ENCODE peak calls at places on chromosomes 5 and 9, in nine cellular contexts. One of them, this sample, is unnamed.
A peak's percentile ranks its signal among the peaks of the same experiment; 100 is the strongest.

GRCh38 chr5:136729901-136730355 is 364.6 kb upstream of the TRPC7 start:
- DNase-seq in tibial nerve: no peak
- DNase-seq in mucosa of descending colon: no peak
- DNase-seq in GM23338: no peak
- DNase-seq in GM23248: peak; percentile 93
- DNase-seq in PC-3: peak; percentile 94
- DNase-seq in stomach: no peak
- DNase-seq in neuronal stem cell: no peak
- DNase-seq in uterus: no peak
- DNase-seq in this sample: no peak

GRCh38 chr5:68189171-68189570 is 26.4 kb upstream of the PIK3R1 start:
- DNase-seq in tibial nerve: no peak
- DNase-seq in uterus: no peak
- DNase-seq in GM23338: no peak
- DNase-seq in stomach: no peak
- DNase-seq in mucosa of descending colon: no peak
- DNase-seq in GM23248: no peak
- DNase-seq in PC-3: no peak
- DNase-seq in neuronal stem cell: no peak
- DNase-seq in this sample: no peak

GRCh38 chr9:122402403-122403268 is 31.8 kb downstream of the PTGS1 start:
- DNase-seq in GM23248: peak; percentile 100
- DNase-seq in neuronal stem cell: no peak
- DNase-seq in uterus: no peak
- DNase-seq in tibial nerve: no peak
- DNase-seq in stomach: no peak
- DNase-seq in GM23338: no peak
- DNase-seq in mucosa of descending colon: no peak
- DNase-seq in PC-3: peak; percentile 77
- DNase-seq in this sample: no peak

GRCh38 chr9:95875305-95876137 is at the start of gene ERCC6L2:
- DNase-seq in stomach: peak; percentile 94
- DNase-seq in PC-3: peak; percentile 97
- DNase-seq in neuronal stem cell: peak; percentile 100
- DNase-seq in GM23338: peak; percentile 100
- DNase-seq in GM23248: peak; percentile 100
- DNase-seq in tibial nerve: peak; percentile 89
- DNase-seq in uterus: peak; percentile 97
- DNase-seq in mucosa of descending colon: peak; percentile 97
- DNase-seq in this sample: peak; percentile 95

GRCh38 chr5:110333384-110333783 is 393.1 kb downstream of the TMEM232 start:
- DNase-seq in GM23338: peak; percentile 86
- DNase-seq in neuronal stem cell: peak; percentile 39
- DNase-seq in PC-3: peak; percentile 24
- DNase-seq in stomach: no peak
- DNase-seq in mucosa of descending colon: peak; percentile 6
- DNase-seq in GM23248: no peak
- DNase-seq in tibial nerve: no peak
- DNase-seq in uterus: no peak
- DNase-seq in this sample: no peak

GRCh38 chr9:135008416-135008815 is 79.1 kb upstream of the OLFM1 start:
- DNase-seq in PC-3: no peak
- DNase-seq in stomach: no peak
- DNase-seq in uterus: no peak
- DNase-seq in mucosa of descending colon: no peak
- DNase-seq in tibial nerve: no peak
- DNase-seq in GM23338: no peak
- DNase-seq in neuronal stem cell: no peak
- DNase-seq in GM23248: no peak
- DNase-seq in this sample: peak; percentile 11

GRCh38 chr5:150203832-150204587 is 14.1 kb downstream of the SLC6A7 start:
- DNase-seq in PC-3: no peak
- DNase-seq in GM23338: no peak
- DNase-seq in stomach: no peak
- DNase-seq in neuronal stem cell: no peak
- DNase-seq in mucosa of descending colon: no peak
- DNase-seq in tibial nerve: no peak
- DNase-seq in uterus: no peak
- DNase-seq in GM23248: no peak
- DNase-seq in this sample: no peak

GRCh38 chr5:103669615-103670014 is 107.0 kb upstream of the NUDT12 start:
- DNase-seq in GM23338: no peak
- DNase-seq in GM23248: no peak
- DNase-seq in mucosa of descending colon: peak; percentile 3
- DNase-seq in PC-3: no peak
- DNase-seq in neuronal stem cell: no peak
- DNase-seq in uterus: no peak
- DNase-seq in tibial nerve: no peak
- DNase-seq in stomach: no peak
- DNase-seq in this sample: no peak

GRCh38 chr5:109655841-109656240 is 33.9 kb upstream of the MAN2A1 start:
- DNase-seq in tibial nerve: no peak
- DNase-seq in GM23248: peak; percentile 47
- DNase-seq in mucosa of descending colon: no peak
- DNase-seq in stomach: no peak
- DNase-seq in PC-3: peak; percentile 27
- DNase-seq in neuronal stem cell: no peak
- DNase-seq in GM23338: no peak
- DNase-seq in uterus: no peak
- DNase-seq in this sample: no peak

GRCh38 chr9:130327070-130327780 is 61.7 kb downstream of the HMCN2 start:
- DNase-seq in tibial nerve: no peak
- DNase-seq in GM23338: peak; percentile 83
- DNase-seq in mucosa of descending colon: no peak
- DNase-seq in uterus: peak; percentile 41
- DNase-seq in PC-3: no peak
- DNase-seq in stomach: no peak
- DNase-seq in GM23248: no peak
- DNase-seq in neuronal stem cell: no peak
- DNase-seq in this sample: no peak

GRCh38 chr9:114928092-114928491 is 2.3 kb downstream of the TNFSF8 start:
- DNase-seq in neuronal stem cell: no peak
- DNase-seq in tibial nerve: no peak
- DNase-seq in PC-3: no peak
- DNase-seq in uterus: no peak
- DNase-seq in mucosa of descending colon: no peak
- DNase-seq in GM23248: no peak
- DNase-seq in GM23338: no peak
- DNase-seq in stomach: no peak
- DNase-seq in this sample: no peak

GRCh38 chr5:139574641-139575312 is 13.6 kb downstream of the UBE2D2 start:
- DNase-seq in neuronal stem cell: no peak
- DNase-seq in stomach: no peak
- DNase-seq in GM23248: peak; percentile 62
- DNase-seq in tibial nerve: no peak
- DNase-seq in mucosa of descending colon: peak; percentile 34
- DNase-seq in GM23338: peak; percentile 71
- DNase-seq in uterus: no peak
- DNase-seq in PC-3: peak; percentile 60
- DNase-seq in this sample: no peak

GRCh38 chr5:156552855-156553358 is 225.9 kb downstream of the SGCD start:
- DNase-seq in tibial nerve: no peak
- DNase-seq in GM23248: no peak
- DNase-seq in neuronal stem cell: no peak
- DNase-seq in GM23338: no peak
- DNase-seq in uterus: no peak
- DNase-seq in PC-3: no peak
- DNase-seq in mucosa of descending colon: no peak
- DNase-seq in stomach: no peak
- DNase-seq in this sample: no peak

GRCh38 chr9:69674741-69675438 is 2.7 kb upstream of the APBA1 start:
- DNase-seq in GM23248: peak; percentile 90
- DNase-seq in GM23338: no peak
- DNase-seq in mucosa of descending colon: no peak
- DNase-seq in stomach: no peak
- DNase-seq in uterus: no peak
- DNase-seq in PC-3: peak; percentile 53
- DNase-seq in tibial nerve: no peak
- DNase-seq in neuronal stem cell: no peak
- DNase-seq in this sample: no peak

GRCh38 chr5:7437836-7438235 is 41.9 kb downstream of the ADCY2 start:
- DNase-seq in stomach: no peak
- DNase-seq in neuronal stem cell: no peak
- DNase-seq in uterus: no peak
- DNase-seq in GM23248: no peak
- DNase-seq in mucosa of descending colon: no peak
- DNase-seq in tibial nerve: no peak
- DNase-seq in GM23338: no peak
- DNase-seq in PC-3: no peak
- DNase-seq in this sample: no peak

GRCh38 chr5:175501759-175502158 is 23.4 kb downstream of the SFXN1 start:
- DNase-seq in stomach: no peak
- DNase-seq in uterus: no peak
- DNase-seq in mucosa of descending colon: no peak
- DNase-seq in PC-3: no peak
- DNase-seq in GM23338: peak; percentile 62
- DNase-seq in tibial nerve: no peak
- DNase-seq in neuronal stem cell: no peak
- DNase-seq in GM23248: no peak
- DNase-seq in this sample: no peak

GRCh38 chr5:167573274-167574127 is 717.9 kb upstream of the WWC1 start:
- DNase-seq in uterus: no peak
- DNase-seq in tibial nerve: no peak
- DNase-seq in mucosa of descending colon: no peak
- DNase-seq in GM23338: peak; percentile 94
- DNase-seq in PC-3: no peak
- DNase-seq in stomach: no peak
- DNase-seq in neuronal stem cell: peak; percentile 74
- DNase-seq in GM23248: peak; percentile 80
- DNase-seq in this sample: no peak

GRCh38 chr9:127706836-127707241 is at the start of gene CFAP157:
- DNase-seq in uterus: no peak
- DNase-seq in PC-3: no peak
- DNase-seq in stomach: peak; percentile 28
- DNase-seq in GM23338: peak; percentile 83
- DNase-seq in GM23248: no peak
- DNase-seq in tibial nerve: no peak
- DNase-seq in mucosa of descending colon: peak; percentile 43
- DNase-seq in neuronal stem cell: no peak
- DNase-seq in this sample: no peak

GRCh38 chr9:133058051-133058450 is 3.7 kb upstream of the CEL start:
- DNase-seq in stomach: no peak
- DNase-seq in GM23338: no peak
- DNase-seq in tibial nerve: no peak
- DNase-seq in mucosa of descending colon: no peak
- DNase-seq in neuronal stem cell: no peak
- DNase-seq in GM23248: no peak
- DNase-seq in uterus: no peak
- DNase-seq in PC-3: no peak
- DNase-seq in this sample: no peak
- H3K4me1 ChIP-seq in stomach: no peaks in the 10 kb centered on the region
- H3K4me1 ChIP-seq in GM23338: peaks cover 16% of the 10 kb centered on the region
- H3K4me1 ChIP-seq in tibial nerve: peaks cover 5% of the 10 kb centered on the region
- H3K4me1 ChIP-seq in mucosa of descending colon: no peaks in the 10 kb centered on the region
- H3K4me1 ChIP-seq in neuronal stem cell: peaks cover 13% of the 10 kb centered on the region
- H3K4me1 ChIP-seq in GM23248: peaks cover 9% of the 10 kb centered on the region
- H3K4me1 ChIP-seq in uterus: no peaks in the 10 kb centered on the region
- H3K4me1 ChIP-seq in PC-3: no peaks in the 10 kb centered on the region
- H3K4me1 ChIP-seq in this sample: no peaks in the 10 kb centered on the region

GRCh38 chr5:81851481-81852178 is 100.7 kb upstream of the SSBP2 start:
- DNase-seq in PC-3: peak; percentile 86
- DNase-seq in stomach: peak; percentile 96
- DNase-seq in neuronal stem cell: peak; percentile 95
- DNase-seq in GM23248: peak; percentile 96
- DNase-seq in uterus: peak; percentile 97
- DNase-seq in tibial nerve: peak; percentile 94
- DNase-seq in mucosa of descending colon: peak; percentile 99
- DNase-seq in GM23338: peak; percentile 98
- DNase-seq in this sample: peak; percentile 95
- H3K4me1 ChIP-seq in PC-3: peaks cover 10% of the 10 kb centered on the region
- H3K4me1 ChIP-seq in stomach: peaks cover 24% of the 10 kb centered on the region
- H3K4me1 ChIP-seq in neuronal stem cell: peaks cover 31% of the 10 kb centered on the region
- H3K4me1 ChIP-seq in GM23248: peaks cover 27% of the 10 kb centered on the region
- H3K4me1 ChIP-seq in uterus: peaks cover 6% of the 10 kb centered on the region
- H3K4me1 ChIP-seq in tibial nerve: peaks cover 19% of the 10 kb centered on the region
- H3K4me1 ChIP-seq in mucosa of descending colon: peaks cover 22% of the 10 kb centered on the region
- H3K4me1 ChIP-seq in GM23338: peaks cover 65% of the 10 kb centered on the region
- H3K4me1 ChIP-seq in this sample: no peaks in the 10 kb centered on the region

DNA sequence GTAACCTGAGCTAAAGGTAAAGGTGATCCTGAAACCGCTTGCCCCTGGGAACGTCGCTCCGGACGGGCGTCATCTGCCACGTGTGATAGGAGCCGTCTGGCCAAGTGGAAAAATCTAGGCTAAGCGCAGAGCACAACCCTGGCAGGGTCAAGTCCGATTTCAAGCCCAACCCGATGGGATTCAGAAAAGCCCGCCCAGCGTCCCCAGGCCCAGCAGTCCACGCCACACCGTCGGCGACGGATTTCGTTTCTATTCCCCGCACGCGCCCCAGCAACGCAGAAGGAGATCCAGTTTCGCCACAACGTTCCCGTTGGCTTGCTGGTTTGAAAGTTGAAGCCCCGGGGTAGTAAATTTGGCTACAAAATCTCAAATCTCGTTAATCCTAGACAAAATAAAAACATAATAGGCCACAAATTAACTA is 32.4 kb upstream of the NFIB start:
- DNase-seq in uterus: no peak
- DNase-seq in stomach: no peak
- DNase-seq in GM23248: no peak
- DNase-seq in GM23338: peak; percentile 75
- DNase-seq in PC-3: no peak
- DNase-seq in tibial nerve: no peak
- DNase-seq in mucosa of descending colon: peak; percentile 25
- DNase-seq in neuronal stem cell: no peak
- DNase-seq in this sample: no peak
- H3K4me1 ChIP-seq in uterus: no peaks in the 10 kb centered on the region
- H3K4me1 ChIP-seq in stomach: peaks cover 49% of the 10 kb centered on the region
- H3K4me1 ChIP-seq in GM23248: peaks cover 8% of the 10 kb centered on the region
- H3K4me1 ChIP-seq in GM23338: peaks cover 68% of the 10 kb centered on the region
- H3K4me1 ChIP-seq in PC-3: peaks cover 3% of the 10 kb centered on the region
- H3K4me1 ChIP-seq in tibial nerve: peaks cover 6% of the 10 kb centered on the region
- H3K4me1 ChIP-seq in mucosa of descending colon: peaks cover 24% of the 10 kb centered on the region
- H3K4me1 ChIP-seq in neuronal stem cell: peaks cover 20% of the 10 kb centered on the region
- H3K4me1 ChIP-seq in this sample: no peaks in the 10 kb centered on the region

DNA sequence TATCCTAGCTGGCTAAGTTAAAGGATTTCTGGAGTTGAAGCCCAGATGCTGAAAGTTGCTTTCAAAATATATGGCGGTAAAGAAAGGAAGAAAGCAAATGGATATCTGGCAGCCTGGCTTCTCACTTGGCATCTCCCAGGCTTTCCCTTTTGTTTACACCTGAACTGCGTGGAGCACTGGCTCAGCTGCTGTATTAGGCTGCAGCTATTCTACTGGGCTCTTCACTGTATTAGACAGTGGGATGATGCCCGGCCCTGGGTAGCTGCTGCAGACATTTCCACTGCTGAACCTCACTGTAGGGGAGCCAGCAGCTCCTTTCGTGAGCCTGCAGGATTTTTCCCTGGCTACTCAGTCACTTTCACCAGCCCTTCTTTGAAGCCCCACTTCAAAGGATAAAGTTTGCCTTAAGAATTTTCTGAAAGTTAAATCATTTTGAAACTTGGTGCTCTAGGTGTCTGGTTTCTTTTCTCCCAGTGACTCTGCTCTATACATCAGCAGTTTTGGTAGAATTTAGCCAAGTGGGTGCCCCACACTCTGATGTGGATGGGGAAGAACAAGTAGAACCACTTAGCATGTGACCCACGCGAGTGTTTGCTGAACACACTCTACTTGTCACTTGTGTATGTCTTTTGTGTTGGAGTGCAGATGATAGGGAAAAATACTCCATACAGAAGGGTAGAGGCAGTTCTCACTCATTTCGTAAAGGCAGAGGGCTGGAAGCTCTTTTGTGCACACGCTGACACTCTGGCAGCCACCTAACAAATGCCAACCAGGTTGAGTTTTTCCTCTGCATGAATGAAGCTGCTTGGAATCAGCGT is 49.9 kb downstream of the C9orf152 start:
- DNase-seq in PC-3: no peak
- DNase-seq in GM23338: peak; percentile 20
- DNase-seq in tibial nerve: no peak
- DNase-seq in uterus: no peak
- DNase-seq in mucosa of descending colon: no peak
- DNase-seq in neuronal stem cell: no peak
- DNase-seq in GM23248: no peak
- DNase-seq in stomach: no peak
- DNase-seq in this sample: no peak
- H3K4me1 ChIP-seq in PC-3: peaks cover 2% of the 10 kb centered on the region
- H3K4me1 ChIP-seq in GM23338: peaks cover 15% of the 10 kb centered on the region
- H3K4me1 ChIP-seq in tibial nerve: peaks cover 21% of the 10 kb centered on the region
- H3K4me1 ChIP-seq in uterus: no peaks in the 10 kb centered on the region
- H3K4me1 ChIP-seq in mucosa of descending colon: no peaks in the 10 kb centered on the region
- H3K4me1 ChIP-seq in neuronal stem cell: peaks cover 1% of the 10 kb centered on the region
- H3K4me1 ChIP-seq in GM23248: peaks cover 41% of the 10 kb centered on the region
- H3K4me1 ChIP-seq in stomach: peaks cover 25% of the 10 kb centered on the region
- H3K4me1 ChIP-seq in this sample: no peaks in the 10 kb centered on the region